ENCODE peak calls at places on chromosome 11, in eight cellular contexts. Z, E, W, D, V, T, M and C are unnamed samples.

GRCh38 chr11:104076455-104076854 is 40.0 kb downstream of the DDI1 start:
- DNase-seq in Z (peak), E (no peak), W (no peak), D (no peak), V (no peak), T (no peak), M (no peak), C (no peak)

GRCh38 chr11:117743121-117743815 is 53.7 kb downstream of the DSCAML1 start:
- DNase-seq in Z (peak), E (no peak), W (no peak), D (no peak), V (no peak), T (no peak), M (no peak), C (no peak)

GRCh38 chr11:63768232-63769043 is at the start of gene ZFTA:
- DNase-seq in Z (peak), E (peak), W (peak), D (peak), V (peak), T (no peak), M (no peak), C (peak)

GRCh38 chr11:60946601-60947265 is 5.2 kb downstream of the SLC15A3 start:
- DNase-seq in Z (no peak), E (no peak), W (no peak), D (no peak), V (no peak), T (no peak), M (no peak), C (no peak)

GRCh38 chr11:18022419-18022818 is 9.6 kb upstream of the SERGEF start:
- DNase-seq in Z (no peak), E (no peak), W (no peak), D (no peak), V (no peak), T (no peak), M (no peak), C (no peak)

GRCh38 chr11:7589861-7590260 is 76.1 kb downstream of the PPFIBP2 start:
- DNase-seq in Z (no peak), E (no peak), W (no peak), D (no peak), V (no peak), T (no peak), M (no peak), C (no peak)

GRCh38 chr11:69122642-69123431 is 32.9 kb upstream of the SMIM38 start:
- DNase-seq in Z (peak), E (peak), W (peak), D (peak), V (peak), T (no peak), M (peak), C (no peak)

GRCh38 chr11:4178813-4179662 is 84.4 kb downstream of the RRM1 start:
- DNase-seq in Z (no peak), E (no peak), W (no peak), D (no peak), V (no peak), T (no peak), M (no peak), C (no peak)

GRCh38 chr11:64592234-64592615 is 1.2 kb downstream of the SLC22A12 start:
- DNase-seq in Z (no peak), E (no peak), W (no peak), D (no peak), V (no peak), T (no peak), M (no peak), C (no peak)

GRCh38 chr11:72321381-72321996 is 77.5 kb upstream of the PHOX2A start:
- DNase-seq in Z (peak), E (no peak), W (peak), D (no peak), V (no peak), T (no peak), M (no peak), C (no peak)

GRCh38 chr11:67400251-67400941 is 1.3 kb downstream of the PPP1CA start:
- DNase-seq in Z (no peak), E (no peak), W (no peak), D (no peak), V (no peak), T (no peak), M (no peak), C (no peak)

GRCh38 chr11:67404515-67405195 is 772 bp downstream of the TBC1D10C start:
- DNase-seq in Z (no peak), E (no peak), W (no peak), D (no peak), V (no peak), T (no peak), M (no peak), C (no peak)

GRCh38 chr11:67398661-67399563 is 2.7 kb downstream of the PPP1CA start:
- DNase-seq in Z (no peak), E (no peak), W (no peak), D (no peak), V (no peak), T (no peak), M (no peak), C (no peak)

GRCh38 chr11:67400942-67401494 is 640 bp downstream of the PPP1CA start:
- DNase-seq in Z (no peak), E (no peak), W (no peak), D (no peak), V (no peak), T (no peak), M (no peak), C (no peak)

DNA sequence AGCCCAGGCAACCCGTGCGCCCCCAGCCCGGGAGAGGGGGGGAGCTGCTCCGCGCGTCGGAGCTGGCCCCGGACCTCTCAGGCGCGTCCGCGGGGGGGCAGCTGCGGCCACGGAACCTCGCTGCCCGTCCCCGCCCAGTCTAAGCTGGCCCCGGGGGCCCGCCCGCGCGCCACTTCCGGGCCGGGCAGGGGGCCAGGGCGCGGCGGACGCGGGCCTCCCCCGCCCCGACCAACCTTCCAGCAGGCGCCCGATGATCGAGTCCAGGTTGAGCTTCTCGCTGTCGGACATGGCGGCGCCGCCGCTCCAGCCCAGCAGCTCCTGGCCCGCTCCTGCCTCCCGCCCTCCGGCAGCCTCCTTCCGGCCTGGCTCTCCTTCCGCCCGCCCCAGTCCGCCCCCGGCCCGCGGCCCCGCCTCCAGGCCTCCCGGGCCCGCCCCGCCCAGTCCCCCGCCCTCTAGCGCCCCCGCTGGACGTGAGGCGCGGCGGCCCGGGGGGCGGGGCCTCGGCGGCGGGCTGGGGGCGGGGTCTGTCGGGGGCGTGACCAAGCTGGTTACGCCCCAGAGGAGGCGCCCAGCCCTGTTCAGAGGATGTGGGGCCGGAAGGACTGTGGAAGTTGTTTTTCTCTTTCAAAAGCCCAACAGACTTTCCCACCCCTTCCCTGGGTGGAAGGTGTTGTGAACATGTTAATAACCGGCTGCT is at the start of gene PPP1CA:
- DNase-seq in Z (peak), E (peak), W (peak), D (peak), V (peak), T (no peak), M (peak), C (peak)
- TF ChIP-seq CTCF in Z (peak), E (peak), W (peak), D (no peak), V (peak), T (peak), M (no peak), C (no peak)

DNA sequence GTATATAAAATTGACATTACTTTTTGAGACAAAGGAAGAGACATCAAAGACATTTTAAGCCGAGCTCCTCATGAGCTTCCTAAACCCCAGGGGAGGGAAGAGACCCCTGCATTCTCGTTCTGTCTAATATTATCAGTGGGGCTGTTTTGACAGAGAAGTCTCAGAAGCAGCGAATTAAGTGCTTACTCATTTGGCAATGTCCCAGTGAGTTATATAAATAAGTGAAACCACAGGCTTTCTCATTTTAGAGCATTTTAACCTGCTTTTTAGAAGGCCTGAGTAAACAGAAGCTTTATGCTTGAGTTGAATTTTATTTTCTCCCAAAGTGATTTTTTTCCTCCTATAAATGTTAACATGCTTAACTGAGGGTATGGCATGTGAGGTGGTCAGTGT is 23.2 kb upstream of the C1QTNF4 start:
- DNase-seq in Z (peak), E (no peak), W (no peak), D (no peak), V (no peak), T (no peak), M (no peak), C (no peak)
- TF ChIP-seq CTCF in Z (no peak), E (no peak), W (no peak), D (no peak), V (no peak), T (no peak), M (no peak), C (no peak)

GRCh38 chr11:44727373-44728084 is 767 bp downstream of the TSPAN18 start:
- DNase-seq in Z (peak), E (peak), W (peak), D (peak), V (peak), T (no peak), M (peak), C (peak)

GRCh38 chr11:44729718-44730117 is 3.0 kb downstream of the TSPAN18 start:
- DNase-seq in Z (peak), E (no peak), W (no peak), D (peak), V (no peak), T (no peak), M (no peak), C (no peak)

GRCh38 chr11:44729065-44729464 is 2.3 kb downstream of the TSPAN18 start:
- DNase-seq in Z (no peak), E (no peak), W (no peak), D (no peak), V (no peak), T (no peak), M (no peak), C (no peak)

GRCh38 chr11:44728085-44728410 is 1.3 kb downstream of the TSPAN18 start:
- DNase-seq in Z (no peak), E (no peak), W (no peak), D (no peak), V (no peak), T (no peak), M (no peak), C (no peak)

GRCh38 chr11:44728491-44728910 is 1.7 kb downstream of the TSPAN18 start:
- DNase-seq in Z (no peak), E (no peak), W (no peak), D (peak), V (no peak), T (no peak), M (no peak), C (no peak)
- TF ChIP-seq CTCF in Z (no peak), E (no peak), W (no peak), D (no peak), V (no peak), T (no peak), M (no peak), C (no peak)

DNA sequence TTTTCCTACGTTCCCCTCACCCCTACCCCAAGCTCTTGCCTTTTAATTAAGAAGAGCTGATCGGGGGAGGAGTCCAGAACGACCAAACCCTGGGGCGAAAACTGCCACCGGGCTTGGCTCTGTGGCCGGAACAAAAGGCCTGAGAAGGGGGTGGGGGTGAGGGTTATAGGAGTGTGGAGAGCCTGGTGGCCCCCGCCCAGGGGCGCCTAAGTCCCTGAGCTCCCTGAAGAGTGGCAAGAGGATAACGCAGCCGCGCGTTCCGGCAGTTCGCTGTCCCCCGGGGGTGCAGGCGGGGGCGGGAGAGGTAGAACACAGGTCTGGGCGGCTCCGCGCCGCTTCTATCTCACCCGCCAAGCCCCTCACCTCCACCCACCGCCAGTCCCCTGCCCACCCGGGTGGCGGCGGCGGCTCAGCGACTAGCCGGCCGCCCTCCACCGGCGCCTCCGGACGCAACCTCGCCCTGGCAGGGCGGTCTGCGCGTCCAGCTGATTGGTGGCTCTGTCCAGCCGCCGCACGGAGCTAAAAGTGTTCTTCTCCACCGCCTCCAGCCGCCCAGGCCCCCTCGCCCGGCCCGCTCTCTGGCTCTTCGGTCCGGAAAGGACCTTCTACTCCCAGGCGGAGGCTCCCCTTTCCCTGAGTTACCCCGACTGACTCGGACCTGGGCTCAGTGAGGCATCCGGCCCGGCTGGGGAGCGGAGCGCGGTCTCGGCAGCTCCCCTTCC is 18.8 kb upstream of the BDNF start:
- DNase-seq in Z (peak), E (peak), W (peak), D (peak), V (peak), T (no peak), M (no peak), C (no peak)
- TF ChIP-seq CTCF in Z (no peak), E (no peak), W (no peak), D (no peak), V (no peak), T (no peak), M (no peak), C (no peak)

DNA sequence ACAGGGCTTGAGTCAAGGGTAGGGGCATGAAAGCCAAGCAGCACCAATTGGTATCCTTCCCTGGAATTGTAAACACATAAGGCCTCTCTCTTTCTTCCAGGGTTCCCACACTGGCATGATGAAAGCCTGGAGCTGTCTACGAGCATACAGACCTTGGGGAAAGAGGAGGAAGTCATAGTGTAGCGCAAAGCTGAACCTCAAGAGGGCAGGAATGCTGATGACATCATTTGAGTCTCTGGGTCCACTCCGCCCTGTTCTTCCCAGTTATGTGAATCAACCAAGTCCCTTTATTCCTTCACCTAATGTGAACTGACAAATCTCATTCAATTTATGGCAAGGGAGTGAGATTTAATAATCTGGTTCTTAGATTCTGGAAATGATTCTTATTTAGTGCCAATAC is 266.4 kb upstream of the NCAM1 start:
- DNase-seq in Z (peak), E (no peak), W (peak), D (no peak), V (no peak), T (no peak), M (no peak), C (no peak)
- TF ChIP-seq CTCF in Z (no peak), E (no peak), W (no peak), D (no peak), V (no peak), T (no peak), M (no peak), C (no peak)

GRCh38 chr11:131913267-131913666 is 542.9 kb downstream of the NTM start:
- DNase-seq in Z (no peak), E (no peak), W (no peak), D (no peak), V (no peak), T (no peak), M (no peak), C (no peak)

GRCh38 chr11:131917634-131918384 is 547.4 kb downstream of the NTM start:
- DNase-seq in Z (no peak), E (no peak), W (no peak), D (no peak), V (no peak), T (no peak), M (no peak), C (no peak)

GRCh38 chr11:131916633-131917032 is 546.2 kb downstream of the NTM start:
- DNase-seq in Z (no peak), E (no peak), W (no peak), D (no peak), V (no peak), T (no peak), M (no peak), C (no peak)

GRCh38 chr11:131912127-131912526 is 541.7 kb downstream of the NTM start:
- DNase-seq in Z (no peak), E (no peak), W (no peak), D (no peak), V (no peak), T (no peak), M (no peak), C (no peak)

GRCh38 chr11:131914299-131914902 is 544.0 kb downstream of the NTM start:
- DNase-seq in Z (no peak), E (no peak), W (no peak), D (no peak), V (no peak), T (no peak), M (no peak), C (no peak)
- TF ChIP-seq CTCF in Z (no peak), E (peak), W (no peak), D (no peak), V (peak), T (peak), M (no peak), C (no peak)

DNA sequence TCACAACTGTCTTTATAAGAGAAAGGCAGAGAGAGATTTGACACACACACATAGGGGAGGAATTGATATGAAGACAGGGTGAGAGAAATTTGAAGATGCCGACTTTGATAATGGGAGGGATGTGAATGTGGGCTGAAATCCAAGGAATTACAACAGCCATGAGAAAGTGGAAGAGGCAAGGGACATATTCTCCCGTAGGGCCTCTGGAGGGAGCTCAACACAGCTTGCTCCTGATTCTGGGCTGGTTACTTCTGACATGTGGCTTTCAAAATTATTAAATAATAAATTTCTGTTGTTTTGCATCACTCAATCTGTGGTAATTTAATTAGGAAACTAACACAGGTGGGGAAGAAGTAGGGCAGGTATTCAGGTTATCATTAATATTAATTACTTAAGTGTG is 282.9 kb downstream of the LUZP2 start:
- DNase-seq in Z (peak), E (no peak), W (no peak), D (no peak), V (no peak), T (no peak), M (no peak), C (no peak)
- TF ChIP-seq CTCF in Z (no peak), E (no peak), W (no peak), D (no peak), V (no peak), T (no peak), M (no peak), C (no peak)

DNA sequence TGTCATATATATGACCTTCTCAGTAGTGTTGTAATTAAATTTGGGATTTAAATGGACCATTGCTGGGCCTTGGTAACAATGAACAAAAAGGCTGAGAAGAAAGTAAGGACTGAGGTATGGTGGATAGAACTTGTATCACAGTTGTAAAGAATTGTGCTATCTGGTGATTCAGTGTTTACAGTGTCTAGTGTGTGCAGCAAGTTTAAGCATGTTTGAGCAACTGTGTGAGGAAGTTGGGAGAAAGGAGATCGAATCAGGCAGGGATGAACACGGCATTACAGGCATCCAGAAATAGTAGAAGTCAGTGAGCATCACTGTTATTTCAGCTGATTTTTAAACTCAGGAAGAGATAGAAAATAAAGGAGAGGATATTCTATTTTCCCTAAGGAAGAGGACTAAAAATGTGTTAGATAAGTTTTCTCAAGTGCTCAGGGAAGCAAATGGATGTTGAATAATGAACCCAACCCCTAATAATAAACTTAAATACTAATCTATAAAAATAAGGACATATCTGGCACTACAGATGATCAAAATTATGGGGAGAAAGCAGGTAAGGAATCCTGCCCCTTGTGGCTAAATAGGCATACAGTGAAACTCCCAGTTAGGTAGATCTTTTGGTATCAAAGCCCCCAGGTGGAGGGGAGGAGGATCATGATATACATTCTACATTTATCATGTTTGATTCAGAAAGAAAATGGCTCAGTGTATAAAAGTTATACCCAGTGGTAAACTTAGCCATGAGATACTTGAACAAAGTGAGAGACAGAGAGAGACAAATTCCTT is 361.0 kb upstream of the ANO3 start:
- DNase-seq in Z (peak), E (no peak), W (peak), D (no peak), V (no peak), T (no peak), M (no peak), C (no peak)
- TF ChIP-seq CTCF in Z (peak), E (no peak), W (peak), D (no peak), V (peak), T (peak), M (no peak), C (no peak)

DNA sequence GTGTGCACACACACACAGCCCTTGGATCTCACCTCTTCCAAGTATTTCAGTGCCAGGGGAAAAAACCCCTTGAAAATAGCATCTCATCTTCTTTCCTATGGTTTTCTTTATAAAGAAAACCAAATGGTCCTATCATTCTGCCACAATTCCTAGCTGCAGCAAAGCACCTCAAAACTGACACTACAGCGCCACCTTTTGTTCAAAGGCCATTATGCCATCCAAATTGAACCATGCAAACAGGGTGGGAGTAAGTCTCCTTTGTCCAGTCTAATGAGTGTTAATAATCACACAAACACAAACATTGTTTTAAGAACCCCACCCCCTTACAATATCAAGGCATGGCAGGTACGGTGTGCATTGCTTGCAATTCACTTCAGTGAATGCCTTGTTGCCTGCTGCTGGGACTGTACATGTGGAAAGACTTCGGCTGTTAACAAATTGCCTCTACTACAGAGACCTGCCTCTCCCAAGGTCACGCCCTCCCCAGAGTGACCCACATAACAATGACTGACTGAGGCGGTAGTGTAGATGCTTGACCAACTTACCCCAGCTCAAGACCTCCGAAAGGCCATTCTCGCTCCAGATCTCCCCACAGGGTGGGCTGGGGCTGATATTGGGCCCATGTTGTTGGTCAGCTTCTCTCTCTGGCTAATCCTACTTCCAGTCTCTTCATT is 31.7 kb downstream of the FAM181B start:
- DNase-seq in Z (peak), E (no peak), W (peak), D (peak), V (peak), T (no peak), M (no peak), C (no peak)
- TF ChIP-seq CTCF in Z (peak), E (peak), W (peak), D (peak), V (peak), T (peak), M (no peak), C (no peak)